ENCODE peak calls at places on chromosomes 3 and 15, in four cellular contexts. N is RPMI8226, Z is GM13976, J is fibroblast of lung. D is an unnamed sample.
A peak's percentile ranks its signal among the peaks of the same experiment; 100 is the strongest.

GRCh38 chr3:159169828-159170227 is 368.0 kb downstream of the MFSD1 start:
- DNase-seq in N (peak; percentile 26), Z (no peak), J (peak; percentile 87), D (peak; percentile 96)

GRCh38 chr3:10352146-10352911 is 31.4 kb upstream of the SEC13 start:
- DNase-seq in N (no peak), Z (no peak), J (peak; percentile 90), D (peak; percentile 58)

GRCh38 chr3:170907519-170908234 is 760 bp downstream of the EIF5A2 start:
- DNase-seq in N (no peak), Z (no peak), J (peak; percentile 36), D (peak; percentile 13)

GRCh38 chr3:8490079-8490552 is 11.5 kb upstream of the LMCD1 start:
- DNase-seq in N (no peak), Z (no peak), J (peak; percentile 98), D (peak; percentile 23)

GRCh38 chr3:60202052-60202753 is 1049.0 kb downstream of the FHIT start:
- DNase-seq in N (no peak), Z (no peak), J (no peak), D (no peak)

GRCh38 chr3:183579967-183580720 is 24.6 kb upstream of the KLHL6 start:
- DNase-seq in N (peak; percentile 25), Z (no peak), J (no peak), D (no peak)

GRCh38 chr15:40295870-40296560 is 11.7 kb downstream of the PLCB2 start:
- DNase-seq in N (peak; percentile 34), Z (no peak), J (no peak), D (no peak)

GRCh38 chr3:124281453-124282316 is 289.8 kb upstream of the ROPN1 start:
- DNase-seq in N (peak; percentile 13), Z (peak; percentile 33), J (peak; percentile 49), D (peak; percentile 74)

GRCh38 chr15:55992769-55993110 is 672 bp downstream of the NEDD4 start:
- DNase-seq in N (no peak), Z (no peak), J (no peak), D (no peak)

GRCh38 chr3:73432021-73432722 is 192.6 kb downstream of the PDZRN3 start:
- DNase-seq in N (peak; percentile 48), Z (peak; percentile 48), J (peak; percentile 41), D (peak; percentile 58)

GRCh38 chr3:187957209-187957981 is 196.6 kb upstream of the LPP start:
- DNase-seq in N (no peak), Z (no peak), J (peak; percentile 53), D (no peak)

GRCh38 chr3:150078983-150079739 is 108.5 kb upstream of the PFN2 start:
- DNase-seq in N (peak; percentile 43), Z (no peak), J (peak; percentile 98), D (peak; percentile 38)

GRCh38 chr3:106058485-106058884 is 189.7 kb upstream of the CBLB start:
- DNase-seq in N (no peak), Z (no peak), J (no peak), D (no peak)

GRCh38 chr3:52367891-52368880 is 52.1 kb downstream of the DNAH1 start:
- DNase-seq in N (no peak), Z (no peak), J (no peak), D (peak; percentile 21)

GRCh38 chr15:51119120-51119519 is 24.4 kb upstream of the TNFAIP8L3 start:
- DNase-seq in N (no peak), Z (no peak), J (no peak), D (no peak)

GRCh38 chr15:56128081-56128480 is 115.6 kb downstream of the RFX7 start:
- DNase-seq in N (no peak), Z (no peak), J (peak; percentile 50), D (no peak)

GRCh38 chr3:67468511-67468910 is 185.9 kb downstream of the SUCLG2 start:
- DNase-seq in N (no peak), Z (no peak), J (peak; percentile 80), D (no peak)

GRCh38 chr15:55683366-55683765 is 59.6 kb downstream of the PRTG start:
- DNase-seq in N (no peak), Z (no peak), J (peak; percentile 65), D (no peak)